ENCODE peak calls at places on chromosome 1, in six cellular contexts. K, Y, H, C, Z and U are unnamed samples.
A peak's percentile ranks its signal among the peaks of the same experiment; 100 is the strongest.

GRCh38 chr1:98979463-98979862 is 25.2 kb downstream of the PLPPR5 start:
- DNase-seq in K (no peak), Y (no peak), H (no peak), C (no peak), Z (no peak), U (no peak)

GRCh38 chr1:9840176-9840575 is 16.4 kb upstream of the CLSTN1 start:
- DNase-seq in K (no peak), Y (no peak), H (no peak), C (no peak), Z (no peak), U (no peak)

GRCh38 chr1:210222288-210223006 is 10.1 kb upstream of the SERTAD4 start:
- DNase-seq in K (no peak), Y (no peak), H (peak; percentile 77), C (no peak), Z (no peak), U (no peak)

GRCh38 chr1:9294910-9295636 is 2.4 kb downstream of the SPSB1 start:
- DNase-seq in K (no peak), Y (no peak), H (no peak), C (peak; percentile 71), Z (no peak), U (no peak)

GRCh38 chr1:15820478-15820877 is 13.0 kb upstream of the UQCRHL start:
- DNase-seq in K (no peak), Y (no peak), H (no peak), C (no peak), Z (no peak), U (no peak)

GRCh38 chr1:24415910-24416665 is 486 bp downstream of the NIPAL3 start:
- DNase-seq in K (peak; percentile 14), Y (no peak), H (no peak), C (no peak), Z (no peak), U (no peak)

GRCh38 chr1:169060906-169061683 is 45.4 kb upstream of the ATP1B1 start:
- DNase-seq in K (no peak), Y (no peak), H (peak; percentile 57), C (no peak), Z (no peak), U (no peak)

GRCh38 chr1:113534130-113534817 is 144.0 kb downstream of the MAGI3 start:
- DNase-seq in K (no peak), Y (no peak), H (no peak), C (no peak), Z (no peak), U (no peak)

DNA sequence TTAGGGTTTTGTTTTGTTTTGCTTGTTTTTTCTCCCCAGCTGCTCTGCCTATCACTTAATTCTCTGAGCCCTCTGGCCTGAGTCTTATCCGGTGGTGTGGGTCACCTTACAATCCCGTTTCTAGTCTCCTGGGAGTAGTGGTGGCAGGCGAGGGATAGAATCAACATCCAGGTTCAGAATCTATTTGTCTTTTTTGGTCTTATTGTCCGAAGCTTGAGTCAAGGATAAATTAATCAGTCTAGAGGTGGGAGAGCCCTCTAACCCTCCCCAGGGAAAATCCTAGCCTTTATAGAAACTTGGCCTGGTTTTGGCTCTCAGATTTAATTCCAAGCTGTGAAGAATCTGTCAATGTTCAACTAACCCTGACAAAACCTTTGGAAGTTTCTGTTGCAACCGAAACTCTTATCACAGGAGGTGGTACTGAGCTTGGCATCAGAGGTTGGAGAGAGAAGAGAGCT is 246.3 kb downstream of the FGGY start:
- DNase-seq in K (no peak), Y (no peak), H (no peak), C (no peak), Z (no peak), U (no peak)
- H3K27ac ChIP-seq in K (no peak overlapping the region), Y (no peak overlapping the region), H (no peak overlapping the region), C (no peak overlapping the region), Z (no peak overlapping the region), U (no peak overlapping the region)

GRCh38 chr1:46530791-46531409 is 20.5 kb downstream of the KNCN start:
- DNase-seq in K (no peak), Y (no peak), H (no peak), C (no peak), Z (no peak), U (no peak)
- H3K27me3 ChIP-seq in K (peaks cover 80% of the 10 kb centered on the region), Y (no peaks in the 10 kb centered on the region), H (no peaks in the 10 kb centered on the region), C (peaks cover 42% of the 10 kb centered on the region), Z (no peaks in the 10 kb centered on the region), U (no peaks in the 10 kb centered on the region)

DNA sequence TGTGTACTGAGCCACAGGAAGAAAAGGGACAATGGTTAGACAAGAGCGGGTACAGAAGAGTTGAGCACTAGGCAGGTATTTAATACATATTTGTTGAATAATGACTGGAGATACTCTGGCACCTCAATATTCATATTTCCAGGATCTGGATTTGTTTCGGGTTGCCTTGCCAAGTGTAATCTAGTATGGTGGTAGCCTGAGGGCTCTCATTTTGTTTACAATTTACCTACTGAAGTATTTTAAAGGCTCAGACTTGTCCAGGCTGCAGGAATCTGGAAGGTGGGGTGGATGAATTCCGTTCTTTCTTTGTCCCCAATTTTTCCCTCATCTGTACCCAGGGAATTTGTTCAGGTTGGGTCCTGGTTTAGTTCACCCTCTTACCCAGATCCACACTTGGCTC is 95.0 kb downstream of the CACHD1 start:
- DNase-seq in K (no peak), Y (no peak), H (no peak), C (no peak), Z (no peak), U (no peak)
- H3K4me1 ChIP-seq in K (no peaks in the 10 kb centered on the region), Y (no peaks in the 10 kb centered on the region), H (peaks cover 2% of the 10 kb centered on the region), C (peaks cover 4% of the 10 kb centered on the region), Z (peaks cover 28% of the 10 kb centered on the region), U (no peaks in the 10 kb centered on the region)

GRCh38 chr1:94698341-94698740 is 121.8 kb upstream of the SLC44A3 start:
- DNase-seq in K (no peak), Y (no peak), H (no peak), C (no peak), Z (no peak), U (no peak)

GRCh38 chr1:94698759-94699502 is 121.2 kb upstream of the SLC44A3 start:
- DNase-seq in K (no peak), Y (no peak), H (no peak), C (no peak), Z (no peak), U (no peak)

GRCh38 chr1:94705755-94706154 is 114.4 kb upstream of the SLC44A3 start:
- DNase-seq in K (no peak), Y (no peak), H (no peak), C (no peak), Z (no peak), U (no peak)

GRCh38 chr1:94702440-94702810 is 117.7 kb upstream of the SLC44A3 start:
- DNase-seq in K (no peak), Y (no peak), H (no peak), C (peak; percentile 71), Z (no peak), U (no peak)

GRCh38 chr1:94701796-94702439 is 118.2 kb upstream of the SLC44A3 start:
- DNase-seq in K (no peak), Y (no peak), H (no peak), C (no peak), Z (no peak), U (no peak)
- H3K27ac ChIP-seq in K (no peak overlapping the region), Y (no peak overlapping the region), H (peak overlapping the region; percentile 57), C (no peak overlapping the region), Z (no peak overlapping the region), U (no peak overlapping the region)

GRCh38 chr1:205568469-205569361 is 63.1 kb downstream of the ELK4 start:
- DNase-seq in K (no peak), Y (no peak), H (no peak), C (no peak), Z (no peak), U (no peak)
- H3K27me3 ChIP-seq in K (peaks cover 35% of the 10 kb centered on the region), Y (peaks cover 14% of the 10 kb centered on the region), H (no peaks in the 10 kb centered on the region), C (peaks cover 68% of the 10 kb centered on the region), Z (peaks cover 3% of the 10 kb centered on the region), U (peaks cover 27% of the 10 kb centered on the region)

DNA sequence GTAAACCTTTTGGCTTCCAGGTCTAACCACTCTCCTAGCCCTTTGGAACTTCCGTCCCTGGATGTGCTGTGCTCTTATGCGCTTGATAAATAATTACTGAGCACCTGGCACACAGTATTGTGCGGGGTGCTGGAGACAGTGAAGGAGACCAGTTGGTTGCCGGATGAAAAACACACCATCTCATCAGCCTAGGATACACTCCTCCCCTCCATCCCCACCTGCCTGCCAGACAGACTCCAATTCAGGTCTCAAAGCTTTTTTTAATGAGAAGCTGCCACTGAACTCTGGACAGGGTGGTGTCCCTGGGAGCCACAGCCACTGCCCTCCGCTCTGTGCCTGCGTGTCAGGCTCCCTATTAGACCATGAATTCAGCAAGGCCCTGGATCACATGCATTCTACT is 9.2 kb downstream of the GNB1 start:
- DNase-seq in K (no peak), Y (no peak), H (no peak), C (no peak), Z (no peak), U (no peak)
- H3K4me1 ChIP-seq in K (peaks cover 82% of the 10 kb centered on the region), Y (peaks cover 62% of the 10 kb centered on the region), H (peaks cover 27% of the 10 kb centered on the region), C (peaks cover 59% of the 10 kb centered on the region), Z (peaks cover 94% of the 10 kb centered on the region), U (peaks cover 74% of the 10 kb centered on the region)

GRCh38 chr1:93489756-93490155 is 41.8 kb downstream of the FNBP1L start:
- DNase-seq in K (no peak), Y (no peak), H (no peak), C (no peak), Z (no peak), U (no peak)
- H3K27ac ChIP-seq in K (no peak overlapping the region), Y (no peak overlapping the region), H (no peak overlapping the region), C (no peak overlapping the region), Z (no peak overlapping the region), U (no peak overlapping the region)